ENCODE peak calls at places on chromosomes 6 and 20, in four cellular contexts. One of them, this sample, is unnamed.

GRCh38 chr6:139644821-139645220 is 270.4 kb upstream of the CITED2 start:
- DNase-seq in H1: no peak
- DNase-seq in GM12878: no peak
- DNase-seq in K562: no peak
- DNase-seq in this sample: no peak

GRCh38 chr6:5537967-5538366 is 276.7 kb downstream of the FARS2 start:
- DNase-seq in H1: no peak
- DNase-seq in GM12878: no peak
- DNase-seq in K562: no peak
- DNase-seq in this sample: no peak

GRCh38 chr6:43768983-43769525 is 957 bp upstream of the VEGFA start:
- DNase-seq in H1: no peak
- DNase-seq in GM12878: no peak
- DNase-seq in K562: no peak
- DNase-seq in this sample: no peak

GRCh38 chr20:35571566-35571965 is 29.7 kb downstream of the ERGIC3 start:
- DNase-seq in GM12878: no peak
- DNase-seq in K562: no peak
- DNase-seq in H1: no peak
- DNase-seq in this sample: no peak

GRCh38 chr6:122903266-122903915 is 92.6 kb upstream of the CLVS2 start:
- DNase-seq in H1: no peak
- DNase-seq in K562: no peak
- DNase-seq in GM12878: no peak
- DNase-seq in this sample: no peak

GRCh38 chr6:154164397-154164796 is 125.4 kb downstream of the OPRM1 start:
- DNase-seq in H1: no peak
- DNase-seq in GM12878: no peak
- DNase-seq in K562: no peak
- DNase-seq in this sample: no peak

GRCh38 chr20:17650816-17651760 is 31.0 kb downstream of the RRBP1 start:
- DNase-seq in K562: no peak
- DNase-seq in GM12878: no peak
- DNase-seq in H1: no peak
- DNase-seq in this sample: no peak

GRCh38 chr6:87198496-87198895 is 43.1 kb downstream of the ZNF292 start:
- DNase-seq in H1: no peak
- DNase-seq in K562: no peak
- DNase-seq in GM12878: no peak
- DNase-seq in this sample: no peak

GRCh38 chr6:16903470-16903869 is 142.2 kb upstream of the ATXN1 start:
- DNase-seq in K562: no peak
- DNase-seq in GM12878: no peak
- DNase-seq in H1: no peak
- DNase-seq in this sample: no peak

GRCh38 chr6:10495014-10495413 is 26.1 kb upstream of the GCNT2 start:
- DNase-seq in K562: no peak
- DNase-seq in H1: no peak
- DNase-seq in GM12878: no peak
- DNase-seq in this sample: no peak

GRCh38 chr6:64505312-64505711 is 869.7 kb downstream of the PHF3 start:
- DNase-seq in H1: no peak
- DNase-seq in K562: peak
- DNase-seq in GM12878: no peak
- DNase-seq in this sample: no peak

GRCh38 chr6:3850451-3851203 is 1.5 kb downstream of the FAM50B start:
- DNase-seq in GM12878: peak
- DNase-seq in H1: no peak
- DNase-seq in K562: no peak
- DNase-seq in this sample: peak

GRCh38 chr6:64477311-64477850 is 841.8 kb downstream of the PHF3 start:
- DNase-seq in H1: no peak
- DNase-seq in K562: no peak
- DNase-seq in GM12878: no peak
- DNase-seq in this sample: no peak

GRCh38 chr6:63923139-63923739 is 287.6 kb downstream of the PHF3 start:
- DNase-seq in H1: no peak
- DNase-seq in GM12878: no peak
- DNase-seq in K562: peak
- DNase-seq in this sample: no peak

GRCh38 chr20:8901237-8902025 is 167.5 kb upstream of the PLCB4 start:
- DNase-seq in K562: no peak
- DNase-seq in H1: no peak
- DNase-seq in GM12878: no peak
- DNase-seq in this sample: no peak

GRCh38 chr6:34656378-34657036 is 40.1 kb downstream of the ILRUN start:
- DNase-seq in GM12878: peak
- DNase-seq in H1: no peak
- DNase-seq in K562: no peak
- DNase-seq in this sample: no peak

GRCh38 chr6:73656501-73657145 is 2.8 kb upstream of the SLC17A5 start:
- DNase-seq in K562: no peak
- DNase-seq in GM12878: no peak
- DNase-seq in H1: no peak
- DNase-seq in this sample: no peak
- TF ChIP-seq TAF1 in K562: no peak
- TF ChIP-seq TAF1 in GM12878: no peak
- TF ChIP-seq TAF1 in H1: no peak
- TF ChIP-seq TAF1 in this sample: no peak

DNA sequence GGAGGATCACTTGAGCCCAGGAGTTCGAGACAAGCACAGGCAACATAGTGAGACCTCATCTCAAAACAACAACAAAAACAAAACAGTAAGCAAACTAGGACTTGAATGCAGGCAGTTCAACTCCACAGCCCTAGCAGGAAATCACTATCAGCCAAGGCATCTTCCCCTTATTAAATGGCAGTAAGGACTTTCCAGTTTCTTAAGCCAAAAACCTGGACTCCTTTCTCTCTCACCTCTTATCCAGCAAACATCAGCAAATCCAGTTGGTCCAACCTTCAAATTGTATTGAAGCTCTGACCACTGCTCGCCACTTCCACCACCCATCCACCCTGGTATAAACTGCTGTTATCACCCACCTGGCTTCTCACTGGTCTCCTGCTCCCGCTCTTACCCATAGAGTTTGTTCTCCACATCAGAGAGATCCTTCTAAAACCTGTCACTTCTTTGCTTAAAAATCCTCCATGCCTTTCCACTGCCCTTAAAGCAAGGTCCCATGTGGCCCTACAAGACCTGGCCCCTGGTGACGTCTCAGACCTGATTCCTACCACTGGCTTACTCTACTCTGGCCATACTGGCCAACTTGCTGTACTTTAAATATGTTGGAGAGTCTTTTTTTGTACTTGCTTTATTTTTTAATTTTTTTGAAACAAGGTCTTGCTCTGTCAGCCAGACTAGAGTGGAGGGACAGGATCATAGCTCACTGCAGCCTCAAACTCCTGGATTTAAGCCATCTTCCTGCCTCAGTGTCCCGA is 27.6 kb downstream of the BCL2L1 start:
- DNase-seq in GM12878: no peak
- DNase-seq in H1: no peak
- DNase-seq in K562: no peak
- DNase-seq in this sample: no peak
- TF ChIP-seq TAF1 in GM12878: no peak
- TF ChIP-seq TAF1 in H1: no peak
- TF ChIP-seq TAF1 in K562: no peak
- TF ChIP-seq TAF1 in this sample: no peak

DNA sequence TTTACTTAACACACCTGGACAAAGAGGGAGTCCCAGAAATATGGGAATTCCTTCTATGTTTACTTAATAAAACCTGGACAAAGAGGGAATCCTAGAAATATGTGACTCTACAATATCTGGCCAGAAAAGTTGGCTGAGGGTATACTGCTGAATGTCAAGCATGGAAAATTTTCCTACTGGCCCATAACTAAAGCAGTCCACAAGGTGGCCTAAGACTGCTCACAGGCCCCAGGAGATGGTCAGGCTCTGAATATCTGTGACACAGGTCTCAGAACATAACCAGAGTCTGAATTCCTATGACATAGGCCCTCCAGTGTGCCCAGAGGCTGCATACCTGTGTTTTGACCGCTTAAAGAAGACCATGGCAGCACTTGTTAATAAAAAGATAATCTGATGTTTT is 578.2 kb upstream of the NRSN1 start:
- DNase-seq in GM12878: no peak
- DNase-seq in K562: no peak
- DNase-seq in H1: no peak
- DNase-seq in this sample: no peak
- TF ChIP-seq TAF1 in GM12878: no peak
- TF ChIP-seq TAF1 in K562: no peak
- TF ChIP-seq TAF1 in H1: no peak
- TF ChIP-seq TAF1 in this sample: no peak

GRCh38 chr6:144955853-144956252 is 670.7 kb downstream of the UTRN start:
- DNase-seq in H1: no peak
- DNase-seq in GM12878: no peak
- DNase-seq in K562: no peak
- DNase-seq in this sample: no peak
- TF ChIP-seq TAF1 in H1: no peak
- TF ChIP-seq TAF1 in GM12878: no peak
- TF ChIP-seq TAF1 in K562: no peak
- TF ChIP-seq TAF1 in this sample: no peak

GRCh38 chr6:88870728-88871330 is 92.6 kb downstream of the RNGTT start:
- DNase-seq in GM12878: peak
- DNase-seq in K562: peak
- DNase-seq in H1: no peak
- DNase-seq in this sample: no peak
- TF ChIP-seq TAF1 in GM12878: no peak
- TF ChIP-seq TAF1 in K562: no peak
- TF ChIP-seq TAF1 in H1: no peak
- TF ChIP-seq TAF1 in this sample: no peak

This sample was measured in GM12892.